ENCODE peak calls at places on chromosomes 13 and 19, in five cellular contexts. X, Q, N, J and R are unnamed samples.
A peak's percentile ranks its signal among the peaks of the same experiment; 100 is the strongest.

GRCh38 chr19:1066748-1067340 is at the start of gene ARHGAP45:
- DNase-seq in X (no peak), Q (peak; percentile 64), N (no peak), J (peak; percentile 76), R (peak; percentile 56)

GRCh38 chr19:21256722-21257121 is 72.5 kb downstream of the ZNF708 start:
- DNase-seq in X (no peak), Q (no peak), N (no peak), J (no peak), R (no peak)

GRCh38 chr19:5113101-5113557 is 144.2 kb downstream of the KDM4B start:
- DNase-seq in X (no peak), Q (no peak), N (peak; percentile 45), J (no peak), R (no peak)

GRCh38 chr19:7575426-7576040 is 20.1 kb upstream of the CAMSAP3 start:
- DNase-seq in X (no peak), Q (no peak), N (peak; percentile 60), J (no peak), R (no peak)

GRCh38 chr19:32542477-32543106 is 38.4 kb upstream of the PDCD5 start:
- DNase-seq in X (no peak), Q (no peak), N (no peak), J (no peak), R (no peak)

GRCh38 chr13:98984118-98984517 is 6.3 kb upstream of the DOCK9 start:
- DNase-seq in X (no peak), Q (no peak), N (no peak), J (no peak), R (no peak)

GRCh38 chr13:21683034-21683733 is 12.3 kb downstream of the FGF9 start:
- DNase-seq in X (no peak), Q (no peak), N (peak; percentile 88), J (no peak), R (no peak)

GRCh38 chr13:77477299-77477848 is 58.1 kb upstream of the SCEL start:
- DNase-seq in X (no peak), Q (no peak), N (no peak), J (no peak), R (no peak)

GRCh38 chr19:42092350-42092749 is 16.4 kb downstream of the ZNF574 start:
- DNase-seq in X (peak; percentile 47), Q (no peak), N (peak; percentile 49), J (peak; percentile 61), R (no peak)

GRCh38 chr13:34816118-34816517 is 126.0 kb upstream of the NBEA start:
- DNase-seq in X (no peak), Q (no peak), N (no peak), J (no peak), R (no peak)

GRCh38 chr13:40770609-40770933 is 419 bp downstream of the MRPS31 start:
- DNase-seq in X (no peak), Q (no peak), N (no peak), J (no peak), R (no peak)